ENCODE peak calls at places on chromosomes 16 and 17, in four cellular contexts. O is activated CD8-positive, alpha-beta memory T cell treated with anti-CD3 and anti-CD28 coated beads for 48 hours; D is neural progenitor cell; T is stimulated activated CD8-positive, alpha-beta memory T cell treated with anti-CD3 and anti-CD28 coated beads, Interleukin-4, amount 100 ng/mL, for 48 hours. B is an unnamed sample.

GRCh38 chr17:81939881-81940385 is 2.8 kb upstream of the PYCR1 start:
- DNase-seq in T (no peak), O (no peak), D (no peak), B (no peak)

GRCh38 chr16:28830531-28830930 is 7.7 kb downstream of the ATXN2L start:
- DNase-seq in D (no peak), T (no peak), O (no peak), B (no peak)

GRCh38 chr16:66521951-66522771 is 27.8 kb downstream of the TK2 start:
- DNase-seq in O (peak), D (no peak), T (peak), B (no peak)

GRCh38 chr17:1201132-1201702 is 21.4 kb upstream of the ABR start:
- DNase-seq in O (peak), T (peak), D (no peak), B (no peak)

GRCh38 chr16:48138543-48138942 is 17.2 kb downstream of the ABCC12 start:
- DNase-seq in O (no peak), D (no peak), T (no peak), B (no peak)

GRCh38 chr16:50368410-50369132 is at the start of gene BRD7:
- DNase-seq in D (peak), O (peak), T (peak), B (peak)

GRCh38 chr17:77783991-77784820 is 174.3 kb upstream of the TNRC6C start:
- DNase-seq in T (peak), O (peak), D (no peak), B (no peak)

GRCh38 chr17:48024149-48025039 is 13.2 kb downstream of the COPZ2 start:
- DNase-seq in O (no peak), D (peak), T (peak), B (no peak)

GRCh38 chr16:9099131-9099625 is 7.7 kb downstream of the HAPSTR1 start:
- DNase-seq in O (no peak), T (peak), D (no peak), B (no peak)

GRCh38 chr17:45282683-45283644 is 21.1 kb upstream of the SPATA32 start:
- DNase-seq in O (no peak), T (no peak), D (no peak), B (no peak)